ENCODE peak calls at places on chromosomes 7 and 10, in four cellular contexts. J is HepG2, B is WTC11, G is K562. I is an unnamed sample.

GRCh38 chr7:52715701-52716100 is 319.7 kb upstream of the POM121L12 start:
- DNase-seq in J (no peak), G (no peak), B (no peak), I (no peak)

GRCh38 chr10:88401671-88402347 is 181.3 kb downstream of the RNLS start:
- DNase-seq in G (no peak), J (no peak), B (no peak), I (no peak)

GRCh38 chr10:101441539-101442455 is 87.8 kb downstream of the BTRC start:
- DNase-seq in G (peak), B (peak), J (peak), I (peak)

GRCh38 chr7:5429857-5430611 is 6.4 kb upstream of the TNRC18 start:
- DNase-seq in B (no peak), J (no peak), G (no peak), I (no peak)

GRCh38 chr7:92448185-92448747 is 984 bp downstream of the GATAD1 start:
- DNase-seq in B (no peak), J (peak), G (peak), I (peak)

GRCh38 chr7:134685250-134685649 is 38.6 kb downstream of the BPGM start:
- DNase-seq in G (no peak), B (no peak), J (no peak), I (no peak)

GRCh38 chr7:70574970-70575799 is 556.8 kb upstream of the GALNT17 start:
- DNase-seq in J (no peak), B (no peak), G (no peak), I (peak)

GRCh38 chr7:108028111-108028510 is 25.1 kb upstream of the LAMB1 start:
- DNase-seq in G (no peak), J (peak), B (no peak), I (no peak)

GRCh38 chr7:130152270-130153141 is 52.7 kb downstream of the TMEM209 start:
- DNase-seq in G (no peak), J (no peak), B (no peak), I (no peak)

GRCh38 chr7:94561841-94562514 is 52.4 kb downstream of the CASD1 start:
- DNase-seq in B (no peak), J (peak), G (no peak), I (no peak)

GRCh38 chr7:54477083-54477482 is 65.1 kb upstream of the VSTM2A start:
- DNase-seq in B (no peak), G (no peak), J (no peak), I (no peak)

GRCh38 chr10:128047337-128047736 is 78.9 kb downstream of the MKI67 start:
- DNase-seq in B (peak), G (peak), J (no peak), I (no peak)

GRCh38 chr10:3077506-3077905 is 10.2 kb downstream of the PFKP start:
- DNase-seq in G (no peak), J (no peak), B (no peak), I (no peak)

GRCh38 chr7:106888204-106888603 is 23.1 kb downstream of the PIK3CG start:
- DNase-seq in B (no peak), G (no peak), J (no peak), I (no peak)

GRCh38 chr7:117645456-117646181 is 165.8 kb downstream of the CFTR start:
- DNase-seq in G (no peak), B (no peak), J (no peak), I (no peak)

GRCh38 chr10:90602815-90603600 is 254.8 kb downstream of the HTR7 start:
- DNase-seq in B (no peak), J (no peak), G (no peak), I (no peak)

GRCh38 chr10:114045071-114045737 is 1.5 kb downstream of the ADRB1 start:
- DNase-seq in J (no peak), B (peak), G (no peak), I (no peak)

GRCh38 chr10:79927111-79927828 is 21.6 kb downstream of the SFTPD start:
- DNase-seq in B (no peak), G (peak), J (peak), I (peak)

GRCh38 chr10:17214991-17215781 is 12.9 kb upstream of the VIM start:
- DNase-seq in B (no peak), G (no peak), J (no peak), I (no peak)

GRCh38 chr7:53420550-53420949 is 385.1 kb downstream of the POM121L12 start:
- DNase-seq in J (no peak), G (no peak), B (no peak), I (no peak)

GRCh38 chr10:101139421-101139911 is 8.4 kb downstream of the TLX1 start:
- DNase-seq in B (peak), J (peak), G (no peak), I (no peak)

GRCh38 chr7:24717247-24717622 is 40.0 kb downstream of the GSDME start:
- DNase-seq in G (no peak), J (no peak), B (no peak), I (no peak)

GRCh38 chr10:64506963-64507362 is 985.8 kb downstream of the REEP3 start:
- DNase-seq in B (peak), G (no peak), J (no peak), I (no peak)

GRCh38 chr7:118153551-118154177 is 30.3 kb upstream of the LSM8 start:
- DNase-seq in J (peak), G (peak), B (no peak), I (peak)

GRCh38 chr10:61286695-61287094 is 166.5 kb downstream of the TMEM26 start:
- DNase-seq in B (no peak), J (no peak), G (no peak), I (no peak)

GRCh38 chr10:78362406-78363022 is 328.9 kb downstream of the RPS24 start:
- DNase-seq in B (no peak), J (no peak), G (no peak), I (no peak)

GRCh38 chr10:127378628-127379027 is 170.5 kb upstream of the NPS start:
- DNase-seq in G (no peak), J (no peak), B (no peak), I (no peak)

GRCh38 chr10:130372866-130373265 is 236.7 kb downstream of the GLRX3 start:
- DNase-seq in J (no peak), G (no peak), B (no peak), I (no peak)

GRCh38 chr7:125033506-125033905 is 103.9 kb upstream of the POT1 start:
- DNase-seq in J (no peak), B (peak), G (no peak), I (no peak)

GRCh38 chr10:87531908-87532622 is 27.4 kb downstream of the MINPP1 start:
- DNase-seq in B (no peak), G (no peak), J (no peak), I (no peak)

GRCh38 chr10:70771311-70772194 is 13.6 kb downstream of the TBATA start:
- DNase-seq in G (no peak), J (no peak), B (no peak), I (no peak)

GRCh38 chr7:47357398-47357797 is 224.5 kb downstream of the TNS3 start:
- DNase-seq in J (no peak), G (no peak), B (no peak), I (no peak)

GRCh38 chr7:70693690-70694356 is 438.1 kb upstream of the GALNT17 start:
- DNase-seq in J (no peak), G (peak), B (peak), I (peak)

DNA sequence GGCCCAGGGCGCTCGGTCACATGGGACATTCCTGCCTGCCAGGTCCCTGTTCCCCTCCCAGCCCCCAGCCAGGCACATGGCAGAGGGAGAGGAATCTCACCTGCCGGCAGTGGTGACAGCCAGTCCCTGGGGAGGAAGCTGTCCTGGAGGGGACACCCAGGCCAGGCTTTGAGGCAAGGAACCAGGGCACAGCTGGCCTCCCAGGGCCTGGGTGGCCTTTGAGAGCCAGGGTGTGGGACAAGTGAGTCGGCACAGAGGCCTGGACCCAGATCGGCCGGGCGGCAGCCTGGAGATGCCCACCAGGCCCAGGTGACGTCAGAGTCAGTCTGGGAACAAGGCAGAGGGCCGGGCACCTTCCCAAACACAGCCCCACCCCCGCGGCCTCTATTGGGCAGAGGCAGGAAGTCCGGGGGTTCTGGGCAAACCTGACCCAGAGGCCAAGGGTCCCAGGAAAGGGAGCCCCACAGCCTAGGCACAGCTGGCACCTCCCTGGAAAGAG is 65.0 kb upstream of the CFAP46 start:
- DNase-seq in B (no peak), J (no peak), G (no peak), I (no peak)
- TF ChIP-seq ELF4 in B (no peak), J (no peak), G (no peak), I (no peak)

GRCh38 chr10:22324413-22324812 is 3.5 kb downstream of the BMI1 start:
- DNase-seq in B (no peak), G (no peak), J (no peak), I (no peak)

GRCh38 chr10:22323538-22324305 is 2.8 kb downstream of the BMI1 start:
- DNase-seq in J (no peak), B (no peak), G (no peak), I (no peak)

GRCh38 chr10:22325948-22326702 is 5.2 kb downstream of the BMI1 start:
- DNase-seq in J (no peak), B (no peak), G (no peak), I (no peak)

GRCh38 chr10:22324893-22325271 is 4.0 kb downstream of the BMI1 start:
- DNase-seq in B (no peak), G (no peak), J (no peak), I (no peak)

DNA sequence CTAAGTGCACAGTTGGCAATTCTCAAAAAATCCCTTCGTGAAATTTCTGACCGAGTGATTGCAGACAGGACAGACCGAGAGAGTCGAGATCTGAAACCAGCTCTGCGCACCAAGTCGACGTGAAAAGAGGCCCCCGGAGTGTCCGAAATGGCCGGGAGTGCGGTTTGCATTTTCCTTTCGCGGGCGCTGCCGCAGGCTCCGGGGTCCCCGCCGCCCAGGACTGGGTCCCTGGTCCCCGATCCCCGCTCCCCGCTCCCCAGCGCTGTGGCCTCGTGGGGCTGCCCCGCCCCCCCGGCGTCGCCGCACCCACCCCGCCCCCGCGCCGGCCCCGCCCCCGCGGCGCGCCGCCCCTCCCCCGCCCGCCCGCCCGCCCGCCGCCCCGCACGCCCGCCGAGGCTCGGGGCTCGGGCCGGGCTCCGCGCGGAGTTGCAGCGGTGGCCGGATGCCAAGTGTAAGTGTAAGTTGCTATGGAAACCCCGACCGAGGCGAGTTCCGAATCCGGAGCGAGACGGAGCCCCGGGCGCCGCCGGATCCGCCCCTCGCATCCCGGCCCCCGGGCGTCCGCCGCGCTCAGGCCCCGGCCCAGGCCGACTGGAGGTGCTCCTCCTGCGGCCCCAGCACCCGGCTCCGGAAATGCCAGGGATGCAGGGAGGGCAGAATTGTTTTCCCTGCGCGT is 4.5 kb downstream of the BMI1 start:
- DNase-seq in B (peak), J (peak), G (peak), I (peak)
- TF ChIP-seq SP1 in B (no peak), J (no peak), G (no peak), I (no peak)

DNA sequence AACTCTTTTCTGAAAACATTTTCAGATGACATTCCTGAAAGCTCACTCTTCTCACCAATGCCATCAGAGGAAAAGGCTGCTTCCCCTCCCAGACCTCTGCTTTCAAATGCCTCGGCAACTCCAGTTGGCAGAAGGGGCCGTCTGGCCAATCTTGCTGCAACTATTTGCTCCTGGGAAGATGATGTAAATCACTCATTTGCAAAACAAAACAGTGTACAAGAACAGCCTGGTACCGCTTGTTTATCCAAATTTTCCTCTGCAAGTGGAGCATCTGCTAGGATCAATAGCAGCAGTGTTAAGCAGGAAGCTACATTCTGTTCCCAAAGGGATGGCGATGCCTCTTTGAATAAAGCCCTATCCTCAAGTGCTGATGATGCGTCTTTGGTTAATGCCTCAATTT is 16.5 kb downstream of the ANLN start:
- DNase-seq in J (no peak), G (no peak), B (peak), I (no peak)
- TF ChIP-seq ELF4 in J (no peak), G (no peak), B (no peak), I (no peak)

GRCh38 chr10:132869621-132870020 is 72.7 kb downstream of the CFAP46 start:
- DNase-seq in G (no peak), J (no peak), B (peak), I (no peak)
- TF ChIP-seq SP1 in G (no peak), J (no peak), B (no peak), I (no peak)

DNA sequence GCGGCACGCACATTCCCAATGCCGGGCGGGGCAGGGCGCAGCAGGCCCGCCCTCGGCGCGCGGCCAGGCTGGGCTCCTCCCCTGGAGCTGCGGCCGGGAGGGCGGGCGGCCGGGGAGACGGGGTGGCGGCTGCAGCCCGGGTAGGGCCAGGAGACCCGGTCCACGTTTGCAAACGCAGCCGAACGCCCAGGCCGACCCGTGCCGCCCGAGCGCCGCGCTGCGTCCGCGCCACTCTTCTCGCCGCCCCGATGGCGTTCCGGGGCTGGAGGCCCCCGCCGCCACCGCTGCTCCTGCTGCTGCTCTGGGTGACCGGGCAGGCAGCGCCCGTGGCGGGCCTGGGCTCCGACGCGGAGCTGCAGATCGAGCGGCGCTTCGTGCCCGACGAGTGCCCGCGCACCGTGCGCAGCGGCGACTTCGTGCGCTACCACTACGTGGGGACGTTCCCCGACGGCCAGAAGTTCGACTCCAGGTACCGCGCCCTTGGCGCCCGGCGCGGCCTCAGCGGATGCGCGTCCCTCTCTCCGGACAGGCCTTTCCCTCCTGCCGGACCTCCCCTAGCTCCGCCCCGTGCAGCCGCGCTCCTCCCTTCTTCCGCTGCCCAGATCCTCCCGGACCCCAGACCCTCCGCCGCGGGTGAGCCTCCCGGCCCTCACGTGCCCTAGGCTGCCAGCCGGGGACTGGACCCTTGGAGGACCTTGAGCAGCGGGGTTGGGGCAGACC is at the start of gene FKBP9:
- DNase-seq in J (peak), B (peak), G (peak), I (peak)
- TF ChIP-seq ELF4 in J (no peak), B (peak), G (no peak), I (no peak)

GRCh38 chr7:2166625-2167280 is 66.0 kb downstream of the MAD1L1 start:
- DNase-seq in G (no peak), J (no peak), B (no peak), I (no peak)

GRCh38 chr7:2165239-2165609 is 67.5 kb downstream of the MAD1L1 start:
- DNase-seq in B (no peak), G (peak), J (no peak), I (no peak)

GRCh38 chr7:2164646-2165045 is 68.1 kb downstream of the MAD1L1 start:
- DNase-seq in B (no peak), J (no peak), G (no peak), I (no peak)

GRCh38 chr7:2164156-2164555 is 68.6 kb downstream of the MAD1L1 start:
- DNase-seq in J (no peak), B (no peak), G (no peak), I (no peak)

DNA sequence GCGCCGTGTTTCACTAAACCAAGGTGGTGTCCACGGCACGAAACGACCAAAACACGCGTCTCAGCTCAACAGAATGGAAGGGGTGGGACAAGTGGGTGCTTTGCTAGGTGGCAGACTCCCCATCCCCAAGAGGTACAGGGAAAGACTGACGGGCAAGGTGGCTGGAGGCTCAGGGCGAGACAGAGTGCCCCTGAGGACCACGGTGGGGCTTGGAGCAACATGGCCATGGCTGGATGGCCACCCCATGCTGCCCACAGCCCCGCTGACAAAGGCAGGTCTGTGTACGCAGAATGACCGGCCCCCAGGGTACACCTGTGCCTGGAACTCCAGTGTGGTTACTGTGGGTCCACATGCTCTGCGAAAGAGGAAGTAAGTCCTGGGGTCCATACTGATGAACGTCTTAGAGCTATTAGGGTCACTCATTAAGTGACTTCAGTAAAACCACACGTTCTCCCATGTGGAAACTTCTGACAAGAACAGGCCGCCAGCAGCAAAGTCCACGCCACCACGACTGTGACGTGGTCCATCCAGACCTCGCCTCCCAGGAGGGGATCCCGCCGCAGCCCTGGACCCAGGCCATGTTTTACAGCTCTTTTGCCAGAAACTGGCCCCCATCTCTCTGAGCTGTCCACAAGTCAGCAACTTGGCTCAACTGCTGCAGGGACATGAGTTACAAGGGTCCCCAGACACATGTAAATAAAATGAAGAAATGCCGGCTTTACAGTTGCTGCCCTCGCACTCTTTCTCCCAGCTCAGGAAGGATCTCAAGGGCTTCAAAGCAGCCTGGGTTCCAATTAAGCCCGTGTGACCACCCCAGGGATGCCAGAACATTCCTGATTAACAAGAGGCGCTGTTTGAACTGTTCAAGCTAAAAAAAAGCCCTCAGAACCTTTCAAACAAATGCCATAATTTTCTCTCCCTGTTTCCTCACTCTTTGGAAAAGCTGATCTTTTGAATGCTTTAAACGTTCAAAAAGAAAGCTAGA is 66.8 kb downstream of the MAD1L1 start:
- DNase-seq in B (no peak), J (no peak), G (no peak), I (no peak)
- TF ChIP-seq SP1 in B (no peak), J (no peak), G (no peak), I (no peak)

DNA sequence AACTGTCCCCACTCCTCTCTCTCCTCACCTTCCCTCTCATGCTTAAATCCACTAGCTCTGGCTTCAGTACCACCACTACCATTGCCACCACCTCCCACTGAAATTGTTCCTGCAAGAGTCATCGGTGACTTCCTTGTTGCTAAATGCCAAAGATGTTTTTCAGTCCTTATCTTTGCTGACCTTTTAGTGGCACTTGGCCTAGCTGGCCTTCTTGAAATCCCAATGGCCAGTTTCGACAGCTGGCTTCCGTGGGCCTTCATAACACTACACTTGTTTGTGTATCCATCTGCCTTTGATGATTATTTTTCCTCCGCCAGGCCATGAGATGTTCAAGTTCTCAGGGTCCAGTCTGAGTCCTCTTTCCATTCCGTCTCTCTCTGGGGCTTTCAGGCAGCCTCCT is 118.2 kb upstream of the NANOS1 start:
- DNase-seq in B (no peak), G (no peak), J (peak), I (no peak)
- TF ChIP-seq ELF4 in B (no peak), G (no peak), J (no peak), I (no peak)